ENCODE peak calls at places on chromosome 10, in seven cellular contexts. N is heart left ventricle, E is body of pancreas, Y is K562, B is ascending aorta, M is neuronal stem cell, U is A673. Q is an unnamed sample. For H3K27me3, the result is how much of the 10 kb centered on the place peaks cover.

GRCh38 chr10:75233444-75234016 is 2.2 kb downstream of the COMTD1 start:
- DNase-seq in N (no peak), E (peak), Y (no peak), B (no peak), M (no peak), U (no peak), Q (no peak)

GRCh38 chr10:24383681-24384106 is 174.8 kb downstream of the KIAA1217 start:
- DNase-seq in N (peak), E (peak), Y (peak), B (peak), M (no peak), U (peak), Q (no peak)

GRCh38 chr10:59337254-59337653 is 25.1 kb downstream of the FAM13C start:
- DNase-seq in N (peak), E (peak), Y (no peak), B (no peak), M (no peak), U (peak), Q (no peak)

GRCh38 chr10:100014129-100014762 is 4.5 kb upstream of the DNMBP start:
- DNase-seq in N (no peak), E (no peak), Y (no peak), B (no peak), M (no peak), U (no peak), Q (no peak)

GRCh38 chr10:110209926-110210662 is 2.7 kb downstream of the MXI1 start:
- DNase-seq in N (peak), E (peak), Y (peak), B (no peak), M (no peak), U (peak), Q (peak)

GRCh38 chr10:109914966-109915365 is 8.3 kb downstream of the XPNPEP1 start:
- DNase-seq in N (no peak), E (peak), Y (no peak), B (no peak), M (no peak), U (peak), Q (peak)

GRCh38 chr10:86370006-86370585 is 3.5 kb upstream of the GRID1 start:
- DNase-seq in N (no peak), E (no peak), Y (no peak), B (no peak), M (no peak), U (no peak), Q (no peak)

GRCh38 chr10:77532068-77532467 is 105.5 kb downstream of the KCNMA1 start:
- DNase-seq in N (no peak), E (no peak), Y (no peak), B (no peak), M (no peak), U (no peak), Q (no peak)

GRCh38 chr10:58026036-58026435 is 241.7 kb downstream of the IPMK start:
- DNase-seq in N (no peak), E (no peak), Y (no peak), B (no peak), M (no peak), U (no peak), Q (no peak)

GRCh38 chr10:70849582-70850016 is 33.9 kb downstream of the SGPL1 start:
- DNase-seq in N (no peak), E (no peak), Y (no peak), B (no peak), M (no peak), U (no peak), Q (no peak)

GRCh38 chr10:46329690-46330016 is 42.9 kb downstream of the ANTXRL start:
- DNase-seq in N (no peak), E (no peak), Y (no peak), B (no peak), M (no peak), U (no peak), Q (no peak)

GRCh38 chr10:121753726-121754476 is 155.7 kb upstream of the FGFR2 start:
- DNase-seq in N (no peak), E (no peak), Y (no peak), B (no peak), M (no peak), U (peak), Q (no peak)

GRCh38 chr10:33010132-33011037 is 52.4 kb upstream of the ITGB1 start:
- DNase-seq in N (no peak), E (no peak), Y (no peak), B (no peak), M (no peak), U (peak), Q (peak)

GRCh38 chr10:127195041-127195506 is 1.3 kb downstream of the INSYN2A start:
- DNase-seq in N (no peak), E (no peak), Y (no peak), B (no peak), M (no peak), U (no peak), Q (no peak)

GRCh38 chr10:12782537-12782936 is 219.0 kb downstream of the CCDC3 start:
- DNase-seq in N (no peak), E (peak), Y (peak), B (no peak), M (peak), U (peak), Q (peak)

GRCh38 chr10:81696609-81697388 is 178.2 kb upstream of the NRG3 start:
- DNase-seq in N (no peak), E (no peak), Y (no peak), B (no peak), M (no peak), U (no peak), Q (no peak)

GRCh38 chr10:65675236-65675635 is 1250.6 kb upstream of the LRRTM3 start:
- DNase-seq in N (no peak), E (no peak), Y (no peak), B (no peak), M (no peak), U (no peak), Q (no peak)

GRCh38 chr10:3484306-3485187 is 300.5 kb downstream of the KLF6 start:
- DNase-seq in N (no peak), E (no peak), Y (no peak), B (no peak), M (no peak), U (peak), Q (no peak)

GRCh38 chr10:110721406-110722038 is 77.4 kb downstream of the RBM20 start:
- DNase-seq in N (no peak), E (no peak), Y (no peak), B (no peak), M (no peak), U (no peak), Q (no peak)

GRCh38 chr10:4051011-4051407 is 266.0 kb upstream of the KLF6 start:
- DNase-seq in N (peak), E (no peak), Y (no peak), B (no peak), M (no peak), U (no peak), Q (no peak)

GRCh38 chr10:18486444-18486843 is 164.9 kb downstream of the NSUN6 start:
- DNase-seq in N (peak), E (no peak), Y (no peak), B (no peak), M (no peak), U (no peak), Q (no peak)

GRCh38 chr10:101903827-101904520 is 60.4 kb upstream of the KCNIP2 start:
- DNase-seq in N (no peak), E (no peak), Y (no peak), B (no peak), M (no peak), U (peak), Q (no peak)

GRCh38 chr10:17023386-17024298 is 106.0 kb downstream of the CUBN start:
- DNase-seq in N (peak), E (no peak), Y (peak), B (peak), M (no peak), U (peak), Q (peak)

GRCh38 chr10:17024461-17024860 is 105.2 kb downstream of the CUBN start:
- DNase-seq in N (no peak), E (no peak), Y (no peak), B (no peak), M (no peak), U (no peak), Q (no peak)

GRCh38 chr10:17021661-17022060 is 108.0 kb downstream of the CUBN start:
- DNase-seq in N (no peak), E (no peak), Y (no peak), B (no peak), M (peak), U (no peak), Q (no peak)

GRCh38 chr10:17022898-17023297 is 106.7 kb downstream of the CUBN start:
- DNase-seq in N (no peak), E (no peak), Y (no peak), B (no peak), M (no peak), U (peak), Q (no peak)

GRCh38 chr10:17022399-17022798 is 107.2 kb downstream of the CUBN start:
- DNase-seq in N (no peak), E (no peak), Y (no peak), B (no peak), M (no peak), U (no peak), Q (no peak)
- H3K27ac ChIP-seq in N (peak), E (no peak), Y (no peak), B (no peak), M (peak), U (peak), Q (peak)

GRCh38 chr10:132477398-132478340 is 59.9 kb upstream of the INPP5A start:
- DNase-seq in N (no peak), E (peak), Y (no peak), B (no peak), M (no peak), U (no peak), Q (no peak)
- H3K4me3 ChIP-seq in N (no peak), E (no peak), Y (no peak), B (no peak), M (no peak), U (no peak), Q (no peak)

GRCh38 chr10:34147641-34148040 is 667.5 kb downstream of the PARD3 start:
- DNase-seq in N (no peak), E (peak), Y (no peak), B (no peak), M (no peak), U (no peak), Q (no peak)

GRCh38 chr10:34143466-34143865 is 671.6 kb downstream of the PARD3 start:
- DNase-seq in N (no peak), E (no peak), Y (no peak), B (no peak), M (no peak), U (no peak), Q (no peak)

GRCh38 chr10:34150103-34150502 is 665.0 kb downstream of the PARD3 start:
- DNase-seq in N (no peak), E (no peak), Y (no peak), B (no peak), M (no peak), U (no peak), Q (no peak)

GRCh38 chr10:34148258-34148657 is 666.8 kb downstream of the PARD3 start:
- DNase-seq in N (no peak), E (no peak), Y (no peak), B (no peak), M (no peak), U (no peak), Q (no peak)

GRCh38 chr10:34145751-34146150 is 669.3 kb downstream of the PARD3 start:
- DNase-seq in N (no peak), E (no peak), Y (no peak), B (no peak), M (no peak), U (no peak), Q (no peak)
- H3K27me3 ChIP-seq in N (under half), E (under half), Y (under half), B (under half), M (under half), U (under half), Q (under half)

GRCh38 chr10:103851261-103851660 is 4.1 kb downstream of the SH3PXD2A start:
- DNase-seq in N (no peak), E (no peak), Y (no peak), B (no peak), M (no peak), U (no peak), Q (no peak)
- H3K27ac ChIP-seq in N (peak), E (no peak), Y (no peak), B (peak), M (no peak), U (no peak), Q (no peak)

GRCh38 chr10:29248156-29248555 is 40.7 kb upstream of the LYZL1 start:
- DNase-seq in N (no peak), E (no peak), Y (no peak), B (no peak), M (no peak), U (no peak), Q (no peak)

GRCh38 chr10:29246449-29246848 is 42.4 kb upstream of the LYZL1 start:
- DNase-seq in N (no peak), E (no peak), Y (no peak), B (no peak), M (no peak), U (no peak), Q (no peak)

GRCh38 chr10:29245476-29245875 is 43.4 kb upstream of the LYZL1 start:
- DNase-seq in N (no peak), E (no peak), Y (no peak), B (no peak), M (no peak), U (no peak), Q (no peak)

GRCh38 chr10:29250066-29250465 is 38.8 kb upstream of the LYZL1 start:
- DNase-seq in N (no peak), E (no peak), Y (no peak), B (no peak), M (no peak), U (peak), Q (no peak)

DNA sequence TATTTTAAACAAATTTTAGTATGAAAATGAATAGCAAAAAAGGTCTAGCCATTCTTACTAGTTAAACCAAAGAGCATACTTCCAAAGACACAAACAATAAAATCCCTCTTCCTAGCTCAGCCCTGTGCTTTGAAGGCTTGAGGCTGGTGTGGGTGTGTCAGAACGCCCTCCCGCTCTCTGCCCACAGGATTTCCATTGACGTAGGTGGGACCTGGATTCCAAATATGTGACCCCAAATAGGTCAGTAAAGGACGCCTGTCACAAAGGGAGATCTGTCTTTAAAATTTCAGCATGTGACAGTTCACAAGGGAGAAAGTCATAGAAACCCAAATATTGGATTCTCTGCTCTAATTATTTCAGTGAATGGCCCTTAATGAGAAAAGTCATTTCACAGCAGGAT is 39.9 kb upstream of the LYZL1 start:
- DNase-seq in N (no peak), E (no peak), Y (no peak), B (no peak), M (no peak), U (no peak), Q (no peak)
- H3K4me3 ChIP-seq in N (no peak), E (no peak), Y (no peak), B (no peak), M (no peak), U (no peak), Q (no peak)